ENCODE peak calls at places on chromosome 1, in five cellular contexts. O is GM12891, M is HepG2, X is SK-N-SH, U is H1. N is an unnamed sample.

GRCh38 chr1:30846587-30846986 is 62.0 kb downstream of the SDC3 start:
- DNase-seq in O (no peak), M (no peak), X (no peak), U (no peak), N (no peak)

GRCh38 chr1:227869851-227870305 is 54.4 kb downstream of the PRSS38 start:
- DNase-seq in O (no peak), M (no peak), X (no peak), U (no peak), N (no peak)

GRCh38 chr1:55034476-55035133 is 4.7 kb upstream of the PCSK9 start:
- DNase-seq in O (no peak), M (no peak), X (no peak), U (no peak), N (no peak)

GRCh38 chr1:232664844-232665777 is 35.2 kb upstream of the SIPA1L2 start:
- DNase-seq in O (no peak), M (no peak), X (no peak), U (no peak), N (no peak)

GRCh38 chr1:112878321-112878720 is 77.7 kb downstream of the SLC16A1 start:
- DNase-seq in O (no peak), M (no peak), X (no peak), U (no peak), N (no peak)

GRCh38 chr1:14334336-14335176 is 263.9 kb upstream of the KAZN start:
- DNase-seq in O (no peak), M (no peak), X (no peak), U (no peak), N (no peak)

GRCh38 chr1:41762777-41763176 is 155.9 kb downstream of the HIVEP3 start:
- DNase-seq in O (no peak), M (no peak), X (no peak), U (no peak), N (no peak)

GRCh38 chr1:86119214-86119764 is 37.3 kb downstream of the COL24A1 start:
- DNase-seq in O (no peak), M (no peak), X (no peak), U (no peak), N (no peak)

GRCh38 chr1:93056649-93057048 is 22.4 kb upstream of the MTF2 start:
- DNase-seq in O (no peak), M (no peak), X (no peak), U (no peak), N (no peak)

GRCh38 chr1:61224609-61225008 is 142.2 kb downstream of the NFIA start:
- DNase-seq in O (no peak), M (no peak), X (no peak), U (no peak), N (no peak)

GRCh38 chr1:209650454-209650853 is 1.8 kb downstream of the LAMB3 start:
- DNase-seq in O (no peak), M (no peak), X (no peak), U (no peak), N (no peak)

GRCh38 chr1:78726686-78727085 is 77.1 kb downstream of the IFI44 start:
- DNase-seq in O (no peak), M (no peak), X (no peak), U (no peak), N (no peak)

GRCh38 chr1:169111472-169111871 is 5.0 kb downstream of the ATP1B1 start:
- DNase-seq in O (no peak), M (no peak), X (no peak), U (no peak), N (no peak)

GRCh38 chr1:230268371-230269170 is 157.6 kb downstream of the PGBD5 start:
- DNase-seq in O (no peak), M (peak; percentile 56), X (peak; percentile 90), U (peak; percentile 65), N (no peak)

GRCh38 chr1:198846506-198847010 is 207.7 kb downstream of the PTPRC start:
- DNase-seq in O (no peak), M (no peak), X (no peak), U (no peak), N (no peak)

GRCh38 chr1:94863919-94864318 is 43.8 kb downstream of the SLC44A3 start:
- DNase-seq in O (no peak), M (peak; percentile 56), X (no peak), U (no peak), N (no peak)
- TF ChIP-seq TAF1 in O (no peak), M (no peak), X (peak; percentile 29), U (no peak), N (no peak)

DNA sequence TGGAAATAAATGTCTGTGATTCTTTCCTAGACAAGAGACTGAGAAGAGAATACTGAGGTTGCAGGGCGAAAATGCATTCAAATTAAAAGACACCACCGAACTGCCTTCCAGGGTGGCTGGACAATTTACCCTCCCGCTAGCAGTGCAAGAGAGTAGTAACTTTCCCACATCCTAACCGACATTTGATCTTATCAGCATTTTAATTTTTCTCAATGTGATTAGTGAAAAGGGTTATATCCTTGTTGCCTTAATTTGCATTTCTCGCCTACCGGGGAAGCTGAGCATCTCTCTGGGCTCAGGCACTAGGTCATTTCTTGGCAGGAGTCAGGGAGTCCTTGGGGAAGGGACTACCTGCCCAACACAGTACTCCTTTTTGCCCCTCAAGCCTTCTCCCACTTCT is 2.8 kb downstream of the TNFRSF8 start:
- DNase-seq in O (no peak), M (no peak), X (no peak), U (no peak), N (no peak)
- TF ChIP-seq POLR2AphosphoS5 in O (no peak), M (no peak), X (no peak), U (no peak), N (peak; percentile 70)

DNA sequence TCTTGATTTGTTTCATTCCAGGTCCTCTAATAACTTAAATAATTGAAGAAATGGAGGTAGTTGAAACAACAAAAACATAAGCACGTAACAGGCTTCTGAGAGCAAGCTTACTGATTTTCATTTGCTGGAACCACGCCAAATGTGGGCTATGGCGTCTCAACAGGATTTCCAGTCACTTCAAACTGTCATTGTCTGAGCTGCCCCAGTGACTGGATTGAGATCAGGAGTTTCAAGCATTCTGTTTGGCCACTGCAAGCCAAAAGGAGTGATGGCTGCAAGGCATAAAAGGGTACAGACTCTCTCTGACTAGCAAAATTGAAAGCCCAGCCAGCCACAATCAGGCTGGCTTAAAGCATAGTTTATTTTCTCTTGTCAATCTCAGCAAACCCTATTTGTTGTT is 289.9 kb downstream of the DPYD start:
- DNase-seq in O (no peak), M (no peak), X (peak; percentile 8), U (no peak), N (no peak)
- TF ChIP-seq TAF1 in O (no peak), M (no peak), X (no peak), U (no peak), N (no peak)

DNA sequence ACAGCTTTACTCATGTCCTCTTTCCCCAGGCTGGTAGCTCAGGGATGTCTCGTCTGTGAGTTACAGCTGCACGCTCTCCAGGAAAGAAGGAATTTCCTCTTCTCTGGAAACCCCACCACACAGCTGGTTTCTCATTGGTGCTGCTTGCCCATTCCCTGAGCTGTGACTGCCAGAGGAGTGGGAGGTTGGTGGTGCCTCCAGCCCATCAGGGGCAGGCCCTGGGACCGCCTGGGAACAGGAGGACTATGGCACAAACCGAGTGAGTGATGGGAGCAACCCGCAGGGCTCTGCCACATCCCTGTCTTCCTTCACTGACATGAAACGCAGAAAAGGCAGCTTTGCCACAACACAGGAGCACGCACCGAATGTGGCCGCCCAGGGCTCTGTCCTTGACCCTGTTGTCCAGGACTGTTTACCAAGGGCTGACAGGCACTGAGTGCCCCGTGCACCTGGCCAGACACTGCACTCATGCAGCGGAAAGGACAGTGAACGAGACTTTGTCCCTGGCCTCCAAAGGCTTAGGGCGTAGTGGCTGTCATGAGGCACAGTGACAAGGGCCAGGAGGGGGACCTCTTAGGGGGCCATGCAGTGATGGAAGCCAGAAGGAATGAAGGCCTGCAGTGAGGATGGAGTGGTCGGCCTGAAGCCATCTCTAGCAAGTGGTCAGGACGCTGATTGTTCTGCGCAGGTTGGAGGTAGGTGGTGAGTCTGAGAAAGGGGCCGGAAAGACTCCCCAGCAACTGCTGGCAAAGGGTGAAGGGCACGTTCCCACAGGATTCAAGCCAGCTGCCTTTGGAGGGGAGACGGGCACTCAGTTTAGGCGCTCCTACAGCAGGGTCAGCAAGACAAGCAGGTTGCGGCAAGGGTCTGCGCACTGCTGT is 1.7 kb upstream of the CCNL2 start:
- DNase-seq in O (no peak), M (peak; percentile 93), X (no peak), U (no peak), N (no peak)
- TF ChIP-seq POLR2AphosphoS5 in O (peak; percentile 27), M (peak; percentile 61), X (peak; percentile 6), U (no peak), N (no peak)

GRCh38 chr1:3073520-3074296 is 4.7 kb downstream of the PRDM16 start:
- DNase-seq in O (no peak), M (no peak), X (no peak), U (peak; percentile 62), N (no peak)

GRCh38 chr1:3075666-3076387 is 6.8 kb downstream of the PRDM16 start:
- DNase-seq in O (no peak), M (no peak), X (no peak), U (no peak), N (no peak)

GRCh38 chr1:3076388-3076740 is 7.4 kb downstream of the PRDM16 start:
- DNase-seq in O (no peak), M (no peak), X (no peak), U (no peak), N (no peak)

GRCh38 chr1:3074297-3074741 is 5.3 kb downstream of the PRDM16 start:
- DNase-seq in O (no peak), M (no peak), X (no peak), U (peak; percentile 48), N (no peak)

DNA sequence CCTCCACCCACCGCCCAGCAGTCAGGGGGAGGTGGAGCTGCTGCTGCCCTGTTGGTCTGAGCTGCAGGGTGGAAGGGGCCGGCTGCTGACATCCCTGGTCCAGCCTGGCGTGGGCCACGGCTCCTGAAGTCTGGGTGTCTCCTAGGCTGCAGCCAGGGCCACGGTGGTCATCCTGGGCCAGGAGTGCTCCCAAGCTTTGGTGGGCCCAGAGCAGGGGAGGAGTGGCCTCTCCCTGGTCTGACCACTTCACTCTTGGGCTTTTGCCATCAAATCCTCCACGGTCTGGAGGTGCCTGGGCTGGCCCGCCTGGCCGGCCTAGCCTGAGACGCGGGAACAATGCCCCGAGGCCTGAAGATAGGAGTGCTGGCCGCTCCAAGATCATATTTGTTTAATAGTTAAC is 5.8 kb downstream of the PRDM16 start:
- DNase-seq in O (no peak), M (no peak), X (no peak), U (peak; percentile 51), N (no peak)
- TF ChIP-seq TAF1 in O (no peak), M (no peak), X (no peak), U (no peak), N (no peak)

DNA sequence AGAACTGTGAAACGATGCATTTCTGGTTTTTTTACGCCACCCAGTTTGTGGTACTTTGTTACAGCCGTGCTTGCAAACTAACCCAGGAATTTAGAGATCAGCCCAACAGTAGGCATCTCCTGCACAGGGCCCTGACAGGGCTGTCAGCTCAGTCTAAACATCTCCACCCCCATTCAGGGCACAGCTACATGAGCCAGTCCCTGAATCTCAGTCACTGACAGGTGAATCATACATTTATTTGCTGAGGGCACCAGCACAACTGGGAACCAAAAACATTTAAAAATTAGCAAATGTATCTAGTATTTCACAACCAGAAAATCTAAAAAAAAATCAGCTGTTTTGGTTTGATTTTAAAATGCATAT is 30.7 kb downstream of the PRDX6 start:
- DNase-seq in O (no peak), M (no peak), X (no peak), U (no peak), N (no peak)
- TF ChIP-seq POLR2AphosphoS5 in O (no peak), M (no peak), X (no peak), U (no peak), N (no peak)

GRCh38 chr1:181181792-181182585 is 93.5 kb downstream of the IER5 start:
- DNase-seq in O (no peak), M (no peak), X (no peak), U (no peak), N (no peak)
- TF ChIP-seq TAF1 in O (no peak), M (no peak), X (no peak), U (no peak), N (no peak)

N was measured in GM12892.